ENCODE peak calls at places on chromosome 14, in five cellular contexts. M is OCI-LY7; N is left ventricle myocardium inferior; Y is SK-N-SH; T is CD4-positive, alpha-beta T cell. X is an unnamed sample.

GRCh38 chr14:56004807-56005579 is 113.2 kb upstream of the PELI2 start:
- DNase-seq in T (no peak), N (no peak), M (peak; percentile 2), Y (no peak), X (no peak)

GRCh38 chr14:33271891-33272290 is 333.2 kb downstream of the NPAS3 start:
- DNase-seq in T (no peak), N (no peak), M (no peak), Y (no peak), X (no peak)

GRCh38 chr14:34266344-34266743 is 195.7 kb downstream of the SPTSSA start:
- DNase-seq in Y (no peak), M (no peak), N (no peak), T (no peak), X (no peak)

GRCh38 chr14:32203928-32204357 is 874 bp upstream of the RNU6-8 start:
- DNase-seq in N (peak; percentile 21), M (no peak), T (peak; percentile 7), Y (peak; percentile 30), X (no peak)

GRCh38 chr14:98243332-98243731 is 1028.7 kb downstream of the BCL11B start:
- DNase-seq in Y (no peak), T (no peak), M (no peak), N (no peak), X (no peak)

GRCh38 chr14:102872020-102872419 is 50.4 kb upstream of the AMN start:
- DNase-seq in N (no peak), T (no peak), Y (no peak), M (no peak), X (no peak)

GRCh38 chr14:21993070-21993469 is 319.5 kb upstream of the OR4E1 start:
- DNase-seq in Y (no peak), T (no peak), M (no peak), N (no peak), X (no peak)

GRCh38 chr14:105931808-105932483 is 405.6 kb downstream of the TMEM121 start:
- DNase-seq in N (no peak), T (no peak), M (no peak), Y (peak; percentile 83), X (no peak)

GRCh38 chr14:104873380-104874055 is 8.4 kb downstream of the CEP170B start:
- DNase-seq in T (no peak), M (no peak), N (no peak), Y (no peak), X (no peak)

GRCh38 chr14:36807727-36808126 is 146.1 kb downstream of the PAX9 start:
- DNase-seq in M (no peak), N (no peak), T (no peak), Y (no peak), X (no peak)

GRCh38 chr14:33646692-33647260 is 304.1 kb downstream of the EGLN3 start:
- DNase-seq in N (no peak), T (no peak), Y (no peak), M (no peak), X (no peak)

GRCh38 chr14:65928995-65929394 is 516.5 kb downstream of the FUT8 start:
- DNase-seq in M (no peak), Y (no peak), N (no peak), T (no peak), X (no peak)

GRCh38 chr14:65444230-65444629 is 31.7 kb downstream of the FUT8 start:
- DNase-seq in M (no peak), N (no peak), T (no peak), Y (no peak), X (no peak)

GRCh38 chr14:35299708-35300107 is 7.5 kb downstream of the PSMA6 start:
- DNase-seq in M (no peak), T (no peak), N (no peak), Y (no peak), X (no peak)

DNA sequence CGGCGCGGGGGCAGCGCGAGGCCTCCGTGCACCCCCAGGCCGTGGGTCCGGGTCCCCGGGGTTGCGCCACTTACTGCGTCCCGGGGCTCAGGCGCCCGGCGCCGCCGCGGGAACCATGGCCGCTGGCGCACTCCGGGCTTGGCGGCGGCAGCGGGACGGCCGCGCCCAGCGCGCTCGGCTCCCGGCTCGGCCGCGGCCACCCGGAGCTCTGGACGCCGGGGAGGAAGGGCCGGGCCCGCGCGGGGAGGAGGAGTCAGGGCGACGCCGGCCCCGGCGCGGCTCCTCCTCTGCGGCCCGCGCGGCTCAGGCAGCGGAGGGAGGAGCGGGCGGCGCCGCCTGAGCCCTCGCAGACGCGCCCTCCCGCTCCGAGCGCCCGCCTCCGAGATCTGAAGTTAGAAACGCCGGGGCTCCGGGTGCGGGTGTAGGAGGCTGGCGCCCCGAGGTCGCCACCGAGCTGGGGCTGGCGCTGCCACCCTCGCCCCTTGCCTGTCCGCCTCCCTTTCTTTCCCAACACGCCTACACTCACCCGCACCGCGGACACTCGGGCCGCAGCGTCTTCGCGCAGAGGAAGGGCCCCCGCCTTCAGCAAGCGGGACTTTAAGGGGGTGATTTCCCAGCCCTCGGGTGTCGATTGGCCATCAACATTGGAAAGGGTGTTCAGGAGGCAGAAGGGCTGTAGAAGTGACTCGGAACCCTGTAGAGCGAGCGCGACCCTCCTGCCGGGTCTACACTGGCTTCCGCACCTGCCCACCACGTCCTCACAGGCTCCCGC is at the start of gene NIN:
- DNase-seq in T (peak; percentile 56), N (peak; percentile 84), Y (peak; percentile 94), M (peak; percentile 87), X (peak; percentile 84)
- H3K27ac ChIP-seq in T (peak within 1 kb of the TSS; percentile 88), N (peak within 1 kb of the TSS; percentile 98), Y (peak within 1 kb of the TSS; percentile 91), M (peak within 1 kb of the TSS; percentile 74), X (peak within 1 kb of the TSS; percentile 70)

GRCh38 chr14:70776197-70776596 is 33.1 kb downstream of the MAP3K9 start:
- DNase-seq in Y (no peak), T (no peak), N (no peak), M (no peak), X (no peak)

GRCh38 chr14:70782361-70782760 is 27.0 kb downstream of the MAP3K9 start:
- DNase-seq in T (no peak), N (no peak), Y (no peak), M (no peak), X (no peak)

GRCh38 chr14:70784886-70785285 is 24.4 kb downstream of the MAP3K9 start:
- DNase-seq in N (no peak), T (no peak), M (no peak), Y (no peak), X (no peak)

GRCh38 chr14:70779667-70780066 is 29.6 kb downstream of the MAP3K9 start:
- DNase-seq in Y (no peak), M (no peak), N (peak; percentile 47), T (no peak), X (no peak)

GRCh38 chr14:70780396-70781075 is 28.8 kb downstream of the MAP3K9 start:
- DNase-seq in T (no peak), M (peak; percentile 83), N (peak; percentile 15), Y (no peak), X (no peak)
- H3K27ac ChIP-seq in T (no peak overlapping the region), M (peak overlapping the region; percentile 71), N (no peak overlapping the region), Y (no peak overlapping the region), X (no peak overlapping the region)

GRCh38 chr14:50822501-50823042 is 8.4 kb downstream of the NIN start:
- DNase-seq in T (no peak), N (no peak), M (peak; percentile 47), Y (no peak), X (no peak)

GRCh38 chr14:50823051-50823762 is 7.8 kb downstream of the NIN start:
- DNase-seq in Y (no peak), M (peak; percentile 71), N (peak; percentile 28), T (no peak), X (no peak)

GRCh38 chr14:50825307-50825706 is 5.7 kb downstream of the NIN start:
- DNase-seq in M (no peak), T (no peak), N (no peak), Y (no peak), X (no peak)

GRCh38 chr14:50821471-50822464 is 9.2 kb downstream of the NIN start:
- DNase-seq in Y (no peak), N (peak; percentile 28), T (peak; percentile 64), M (no peak), X (no peak)

DNA sequence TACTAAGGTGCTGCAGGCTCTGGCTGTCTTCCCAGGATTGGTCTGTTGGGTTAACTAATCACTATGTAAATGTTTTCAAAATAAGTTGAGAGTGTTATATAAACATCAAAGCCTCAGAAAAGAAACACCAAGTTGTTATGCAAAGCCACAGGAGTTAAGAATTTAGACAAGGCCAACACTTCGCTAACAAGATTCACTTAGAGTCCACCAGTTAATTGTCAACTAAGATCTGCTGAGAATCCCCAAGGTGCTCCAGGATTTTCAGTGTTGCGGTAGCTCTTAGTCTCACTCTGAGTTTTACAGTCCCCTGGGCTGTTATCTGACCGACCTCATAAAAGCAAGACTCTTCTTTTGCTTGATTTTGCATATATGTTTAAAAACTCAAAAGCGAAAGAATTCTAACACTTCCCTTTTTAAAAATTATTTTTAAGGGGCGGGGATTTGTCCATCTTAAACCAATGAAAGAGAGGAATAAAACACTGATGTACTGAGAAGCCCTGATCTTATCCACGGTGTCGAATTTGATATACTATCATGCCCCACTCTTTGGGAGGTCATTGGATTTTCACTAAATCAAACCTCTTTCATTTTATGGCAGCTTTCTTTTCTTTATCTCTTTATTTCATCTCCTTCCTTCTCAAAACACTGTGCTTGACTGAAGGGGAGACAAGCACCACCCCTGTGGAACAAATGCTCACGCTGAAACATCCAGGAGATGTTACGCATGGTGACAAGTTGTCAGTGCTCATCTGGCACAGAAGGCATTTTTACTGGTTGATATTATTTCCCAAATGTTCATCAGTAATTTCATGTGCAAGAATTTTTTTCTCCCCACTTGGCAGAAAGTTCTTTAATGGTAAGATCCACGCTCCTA is 7.0 kb downstream of the NIN start:
- DNase-seq in Y (no peak), T (no peak), M (peak; percentile 50), N (no peak), X (no peak)
- H3K27ac ChIP-seq in Y (no peak overlapping the region), T (peak overlapping the region; percentile 78), M (peak overlapping the region; percentile 80), N (peak overlapping the region; percentile 24), X (no peak overlapping the region)

DNA sequence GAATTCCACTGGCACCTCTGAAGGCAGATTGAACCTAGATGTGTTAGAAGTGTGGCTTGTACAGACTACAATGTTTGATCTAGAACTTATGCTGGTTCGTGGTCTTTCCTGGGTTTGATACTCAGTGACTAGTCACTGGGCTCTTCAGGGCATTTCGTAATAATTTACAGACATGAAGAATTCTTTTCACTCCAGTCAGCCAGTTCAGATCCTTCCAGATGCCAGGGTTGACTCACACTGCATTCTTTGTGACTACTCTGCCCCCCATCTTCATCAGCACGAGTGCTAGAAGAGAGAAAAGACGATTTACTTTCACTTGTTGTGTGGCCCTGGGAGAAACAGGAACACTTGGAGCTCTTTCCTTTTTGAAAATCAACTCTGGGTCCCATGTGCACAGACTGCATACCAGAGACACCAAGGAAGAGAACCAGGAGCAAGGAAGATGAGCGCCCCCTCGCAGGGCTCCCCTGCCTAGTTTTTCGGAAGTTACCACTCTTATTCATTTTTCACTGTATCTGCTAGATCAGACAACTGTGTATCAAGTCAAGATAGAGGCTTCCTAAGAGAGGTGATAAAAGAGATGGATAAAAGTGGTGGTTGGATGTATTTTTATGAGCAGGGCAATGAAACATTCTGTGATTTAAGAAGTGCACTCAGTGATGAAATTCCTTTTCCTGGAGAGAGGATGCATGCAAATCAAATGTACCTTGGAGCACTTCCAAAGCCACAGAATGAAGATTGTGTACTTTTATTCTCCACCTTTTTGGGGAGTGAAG is 33.5 kb upstream of the EVL start:
- DNase-seq in Y (no peak), T (no peak), N (no peak), M (no peak), X (no peak)
- H3K27ac ChIP-seq in Y (peak overlapping the region; percentile 74), T (no peak overlapping the region), N (peak overlapping the region; percentile 37), M (no peak overlapping the region), X (no peak overlapping the region)

DNA sequence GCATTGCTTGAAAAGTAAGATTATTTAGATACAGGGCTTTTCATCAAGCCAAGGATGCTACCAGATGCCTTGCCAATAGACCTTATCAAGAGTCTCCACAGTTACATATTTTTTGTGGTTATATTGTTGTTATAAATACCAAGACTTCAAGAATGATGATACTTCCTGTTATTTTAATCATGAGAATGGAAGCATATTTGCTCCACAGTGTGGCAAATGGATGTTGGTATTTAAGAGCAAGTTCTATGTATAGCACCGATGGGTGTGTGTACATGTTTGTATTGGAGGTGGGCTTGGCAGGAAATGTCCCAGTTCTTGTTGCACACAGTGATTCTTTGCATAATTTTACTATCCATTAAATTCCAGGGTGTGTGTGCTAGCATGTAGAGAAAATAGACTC is 4.4 kb upstream of the NID2 start:
- DNase-seq in N (no peak), Y (no peak), M (no peak), T (no peak), X (no peak)
- H3K27ac ChIP-seq in N (peak overlapping the region; percentile 17), Y (no peak overlapping the region), M (no peak overlapping the region), T (no peak overlapping the region), X (no peak overlapping the region)